ENCODE peak calls at places on chromosomes 4 and X, in five cellular contexts. One of them, this sample, is unnamed. For H3K27me3, the result is how much of the 10 kb centered on the place peaks cover.

GRCh38 chrX:97060019-97060418 is 176.3 kb downstream of the RPA4 start:
- DNase-seq in psoas muscle: no peak
- DNase-seq in left lung: no peak
- DNase-seq in mesendoderm: peak
- DNase-seq in breast epithelium: no peak
- DNase-seq in this sample: no peak

GRCh38 chr4:57866468-57867173 is 756.4 kb upstream of the IGFBP7 start:
- DNase-seq in mesendoderm: no peak
- DNase-seq in left lung: no peak
- DNase-seq in psoas muscle: no peak
- DNase-seq in breast epithelium: no peak
- DNase-seq in this sample: no peak

GRCh38 chrX:31499120-31499519 is 427.3 kb upstream of the FTHL17 start:
- DNase-seq in breast epithelium: no peak
- DNase-seq in left lung: no peak
- DNase-seq in mesendoderm: peak
- DNase-seq in psoas muscle: no peak
- DNase-seq in this sample: no peak

GRCh38 chr4:104490770-104491395 is 3.8 kb downstream of the CXXC4 start:
- DNase-seq in mesendoderm: peak
- DNase-seq in breast epithelium: peak
- DNase-seq in psoas muscle: peak
- DNase-seq in left lung: peak
- DNase-seq in this sample: peak

GRCh38 chr4:75658881-75659280 is 14.3 kb downstream of the G3BP2 start:
- DNase-seq in mesendoderm: no peak
- DNase-seq in left lung: no peak
- DNase-seq in psoas muscle: no peak
- DNase-seq in breast epithelium: no peak
- DNase-seq in this sample: no peak

GRCh38 chrX:149629730-149630387 is 1.7 kb downstream of the TMEM185A start:
- DNase-seq in left lung: no peak
- DNase-seq in breast epithelium: no peak
- DNase-seq in psoas muscle: no peak
- DNase-seq in mesendoderm: peak
- DNase-seq in this sample: no peak

GRCh38 chr4:24091632-24092240 is 201.9 kb upstream of the PPARGC1A start:
- DNase-seq in left lung: no peak
- DNase-seq in mesendoderm: no peak
- DNase-seq in psoas muscle: no peak
- DNase-seq in breast epithelium: no peak
- DNase-seq in this sample: no peak

GRCh38 chr4:122777846-122778501 is 45.5 kb downstream of the BBS12 start:
- DNase-seq in psoas muscle: no peak
- DNase-seq in left lung: no peak
- DNase-seq in mesendoderm: no peak
- DNase-seq in breast epithelium: no peak
- DNase-seq in this sample: no peak

GRCh38 chr4:182642831-182643230 is 274.4 kb downstream of the DCTD start:
- DNase-seq in breast epithelium: no peak
- DNase-seq in left lung: no peak
- DNase-seq in mesendoderm: peak
- DNase-seq in psoas muscle: no peak
- DNase-seq in this sample: no peak

GRCh38 chr4:169256856-169257756 is 13.7 kb downstream of the SH3RF1 start:
- DNase-seq in breast epithelium: no peak
- DNase-seq in mesendoderm: no peak
- DNase-seq in left lung: no peak
- DNase-seq in psoas muscle: no peak
- DNase-seq in this sample: no peak

GRCh38 chr4:163121689-163122088 is 45.0 kb downstream of the NAF1 start:
- DNase-seq in left lung: no peak
- DNase-seq in psoas muscle: no peak
- DNase-seq in breast epithelium: no peak
- DNase-seq in mesendoderm: no peak
- DNase-seq in this sample: no peak

GRCh38 chr4:76420901-76421581 is at the start of gene CCDC158:
- DNase-seq in left lung: no peak
- DNase-seq in breast epithelium: no peak
- DNase-seq in psoas muscle: peak
- DNase-seq in mesendoderm: no peak
- DNase-seq in this sample: no peak

GRCh38 chr4:144701683-144702233 is 55.8 kb downstream of the HHIP start:
- DNase-seq in left lung: no peak
- DNase-seq in breast epithelium: no peak
- DNase-seq in mesendoderm: no peak
- DNase-seq in psoas muscle: no peak
- DNase-seq in this sample: no peak

GRCh38 chr4:153211986-153212720 is 7.9 kb downstream of the TRIM2 start:
- DNase-seq in psoas muscle: no peak
- DNase-seq in left lung: no peak
- DNase-seq in mesendoderm: no peak
- DNase-seq in breast epithelium: no peak
- DNase-seq in this sample: no peak

GRCh38 chr4:103410401-103410800 is 212.3 kb upstream of the CENPE start:
- DNase-seq in psoas muscle: no peak
- DNase-seq in left lung: no peak
- DNase-seq in mesendoderm: no peak
- DNase-seq in breast epithelium: no peak
- DNase-seq in this sample: no peak

GRCh38 chr4:57233391-57233790 is 123.2 kb upstream of the IGFBP7 start:
- DNase-seq in psoas muscle: no peak
- DNase-seq in left lung: no peak
- DNase-seq in mesendoderm: no peak
- DNase-seq in breast epithelium: no peak
- DNase-seq in this sample: no peak

GRCh38 chrX:50100188-50100587 is 100.6 kb downstream of the AKAP4 start:
- DNase-seq in mesendoderm: peak
- DNase-seq in breast epithelium: no peak
- DNase-seq in psoas muscle: no peak
- DNase-seq in left lung: no peak
- DNase-seq in this sample: no peak

GRCh38 chr4:20618010-20618409 is 82.2 kb upstream of the PACRGL start:
- DNase-seq in mesendoderm: no peak
- DNase-seq in left lung: peak
- DNase-seq in psoas muscle: peak
- DNase-seq in breast epithelium: peak
- DNase-seq in this sample: no peak

GRCh38 chr4:8274772-8275241 is 5.3 kb downstream of the HTRA3 start:
- DNase-seq in breast epithelium: peak
- DNase-seq in left lung: peak
- DNase-seq in mesendoderm: no peak
- DNase-seq in psoas muscle: peak
- DNase-seq in this sample: no peak

GRCh38 chr4:3700223-3700622 is 66.0 kb upstream of the ADRA2C start:
- DNase-seq in mesendoderm: no peak
- DNase-seq in left lung: no peak
- DNase-seq in breast epithelium: no peak
- DNase-seq in psoas muscle: peak
- DNase-seq in this sample: no peak

GRCh38 chr4:123526511-123526910 is 129.9 kb downstream of the SPRY1 start:
- DNase-seq in breast epithelium: no peak
- DNase-seq in psoas muscle: no peak
- DNase-seq in mesendoderm: no peak
- DNase-seq in left lung: no peak
- DNase-seq in this sample: no peak

GRCh38 chrX:136204571-136204970 is 46.6 kb downstream of the MAP7D3 start:
- DNase-seq in breast epithelium: no peak
- DNase-seq in mesendoderm: peak
- DNase-seq in psoas muscle: peak
- DNase-seq in left lung: peak
- DNase-seq in this sample: no peak

GRCh38 chrX:45711231-45711630 is 510.6 kb upstream of the DIPK2B start:
- DNase-seq in left lung: no peak
- DNase-seq in mesendoderm: no peak
- DNase-seq in psoas muscle: no peak
- DNase-seq in breast epithelium: no peak
- DNase-seq in this sample: no peak

GRCh38 chrX:118974908-118975671 is 672 bp downstream of the LONRF3 start:
- DNase-seq in psoas muscle: peak
- DNase-seq in mesendoderm: peak
- DNase-seq in breast epithelium: no peak
- DNase-seq in left lung: peak
- DNase-seq in this sample: no peak

GRCh38 chrX:146041741-146042140 is 224.1 kb downstream of the SLITRK2 start:
- DNase-seq in breast epithelium: no peak
- DNase-seq in mesendoderm: no peak
- DNase-seq in left lung: no peak
- DNase-seq in psoas muscle: no peak
- DNase-seq in this sample: no peak

GRCh38 chr4:71604785-71605184 is 179.1 kb downstream of the GC start:
- DNase-seq in psoas muscle: no peak
- DNase-seq in breast epithelium: no peak
- DNase-seq in mesendoderm: no peak
- DNase-seq in left lung: no peak
- DNase-seq in this sample: no peak

GRCh38 chr4:154939851-154940250 is 158.8 kb downstream of the RBM46 start:
- DNase-seq in psoas muscle: no peak
- DNase-seq in mesendoderm: no peak
- DNase-seq in left lung: no peak
- DNase-seq in breast epithelium: no peak
- DNase-seq in this sample: no peak

GRCh38 chrX:107731831-107732502 is 43.6 kb downstream of the TSC22D3 start:
- DNase-seq in psoas muscle: peak
- DNase-seq in left lung: peak
- DNase-seq in breast epithelium: peak
- DNase-seq in mesendoderm: peak
- DNase-seq in this sample: peak
- H3K27me3 ChIP-seq in psoas muscle: under half
- H3K27me3 ChIP-seq in left lung: under half
- H3K27me3 ChIP-seq in breast epithelium: under half
- H3K27me3 ChIP-seq in mesendoderm: under half
- H3K27me3 ChIP-seq in this sample: under half

GRCh38 chr4:147824316-147824715 is 92.4 kb downstream of the ARHGAP10 start:
- DNase-seq in mesendoderm: no peak
- DNase-seq in psoas muscle: no peak
- DNase-seq in left lung: no peak
- DNase-seq in breast epithelium: no peak
- DNase-seq in this sample: no peak
- H3K27ac ChIP-seq in mesendoderm: no peak
- H3K27ac ChIP-seq in psoas muscle: peak
- H3K27ac ChIP-seq in left lung: no peak
- H3K27ac ChIP-seq in breast epithelium: peak
- H3K27ac ChIP-seq in this sample: peak

DNA sequence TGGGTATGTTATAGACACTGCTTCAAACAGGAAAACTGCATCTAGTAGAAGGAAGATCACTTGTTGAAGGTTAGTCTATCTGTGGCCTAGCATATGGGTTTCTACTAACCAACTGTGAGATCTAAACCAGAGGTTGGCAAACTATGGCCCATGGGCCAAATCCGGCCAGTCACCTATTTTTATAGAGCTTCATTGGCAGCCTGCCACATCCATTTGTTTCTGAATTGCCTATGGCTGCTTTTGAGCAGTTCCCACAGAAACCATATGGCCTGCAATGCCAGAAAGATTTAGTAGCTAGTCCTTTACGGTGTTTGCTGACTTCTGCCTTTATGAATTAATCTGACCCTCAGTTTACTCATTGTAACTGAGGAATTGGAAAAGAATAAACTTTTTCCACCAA is 71.1 kb downstream of the MID1 start:
- DNase-seq in mesendoderm: no peak
- DNase-seq in breast epithelium: no peak
- DNase-seq in psoas muscle: no peak
- DNase-seq in left lung: no peak
- DNase-seq in this sample: no peak
- H3K27me3 ChIP-seq in mesendoderm: under half
- H3K27me3 ChIP-seq in breast epithelium: under half
- H3K27me3 ChIP-seq in psoas muscle: under half
- H3K27me3 ChIP-seq in left lung: under half
- H3K27me3 ChIP-seq in this sample: under half

GRCh38 chr4:102344955-102345794 is at the start of gene SLC39A8:
- DNase-seq in left lung: peak
- DNase-seq in mesendoderm: peak
- DNase-seq in breast epithelium: peak
- DNase-seq in psoas muscle: peak
- DNase-seq in this sample: peak

GRCh38 chr4:102343964-102344519 is 1.2 kb downstream of the SLC39A8 start:
- DNase-seq in psoas muscle: no peak
- DNase-seq in mesendoderm: no peak
- DNase-seq in left lung: no peak
- DNase-seq in breast epithelium: no peak
- DNase-seq in this sample: no peak

GRCh38 chr4:102348701-102349100 is 3.4 kb upstream of the SLC39A8 start:
- DNase-seq in breast epithelium: no peak
- DNase-seq in psoas muscle: no peak
- DNase-seq in left lung: no peak
- DNase-seq in mesendoderm: no peak
- DNase-seq in this sample: no peak

GRCh38 chr4:102344520-102344954 is 745 bp downstream of the SLC39A8 start:
- DNase-seq in breast epithelium: peak
- DNase-seq in left lung: peak
- DNase-seq in psoas muscle: peak
- DNase-seq in mesendoderm: peak
- DNase-seq in this sample: peak

DNA sequence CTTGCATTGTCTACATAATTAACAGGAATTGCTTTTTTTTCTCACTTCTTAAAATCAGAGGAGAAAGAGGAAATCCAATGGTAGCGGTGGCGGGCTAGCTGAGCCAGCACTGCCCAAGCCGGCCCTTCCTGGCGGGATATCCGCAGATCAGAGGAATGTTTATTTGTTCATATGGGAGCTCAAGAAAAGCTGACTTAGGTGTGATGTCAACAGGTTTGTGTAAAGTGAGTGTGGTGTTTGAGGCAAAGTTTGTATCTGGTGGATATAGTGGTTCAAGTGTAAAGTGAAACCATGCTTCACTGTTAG is 466 bp upstream of the SLC39A8 start:
- DNase-seq in mesendoderm: no peak
- DNase-seq in left lung: no peak
- DNase-seq in psoas muscle: no peak
- DNase-seq in breast epithelium: no peak
- DNase-seq in this sample: no peak
- H3K27ac ChIP-seq in mesendoderm: no peak
- H3K27ac ChIP-seq in left lung: peak
- H3K27ac ChIP-seq in psoas muscle: no peak
- H3K27ac ChIP-seq in breast epithelium: peak
- H3K27ac ChIP-seq in this sample: no peak

DNA sequence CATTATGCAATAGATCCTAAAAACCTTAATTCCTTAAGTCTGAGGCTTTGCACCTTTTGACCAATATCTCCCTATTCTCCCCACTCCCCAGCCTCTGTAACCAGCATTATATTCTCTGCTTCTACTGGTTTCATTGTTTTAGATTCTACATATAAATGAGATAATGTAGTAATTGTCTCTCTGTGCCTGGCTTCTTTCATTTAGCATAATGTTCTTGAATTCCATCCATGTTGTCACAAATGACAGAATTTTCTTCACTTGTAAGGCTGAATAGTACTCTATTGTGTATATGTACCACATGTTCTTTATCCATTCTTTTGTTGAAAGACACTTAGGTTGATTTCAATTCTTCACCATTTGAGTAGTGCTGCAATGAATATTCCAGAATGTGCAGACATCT is 66.0 kb downstream of the MAGEC1 start:
- DNase-seq in breast epithelium: no peak
- DNase-seq in left lung: no peak
- DNase-seq in mesendoderm: no peak
- DNase-seq in psoas muscle: no peak
- DNase-seq in this sample: no peak
- H3K27me3 ChIP-seq in breast epithelium: under half
- H3K27me3 ChIP-seq in left lung: under half
- H3K27me3 ChIP-seq in mesendoderm: under half
- H3K27me3 ChIP-seq in psoas muscle: under half
- H3K27me3 ChIP-seq in this sample: under half